ENCODE peak calls at places on chromosomes 13 and 19, in five cellular contexts. O, W, F, S and A are unnamed samples. For H3K4me1, the result is how much of the 10 kb centered on the place peaks cover.

GRCh38 chr13:114112231-114112825 is 20.1 kb downstream of the RASA3 start:
- DNase-seq in O (peak), W (no peak), F (no peak), S (no peak), A (peak)

GRCh38 chr19:18440421-18440877 is 2.5 kb upstream of the ISYNA1 start:
- DNase-seq in O (no peak), W (no peak), F (no peak), S (no peak), A (no peak)

GRCh38 chr19:51462681-51463080 is 4.4 kb upstream of the SIGLEC8 start:
- DNase-seq in O (no peak), W (no peak), F (no peak), S (no peak), A (no peak)

GRCh38 chr19:51926784-51927741 is at the start of gene ZNF613:
- DNase-seq in O (peak), W (peak), F (peak), S (peak), A (peak)

GRCh38 chr19:13058951-13059660 is 43.6 kb downstream of the LYL1 start:
- DNase-seq in O (no peak), W (no peak), F (no peak), S (no peak), A (no peak)

GRCh38 chr19:10228925-10229324 is 2.2 kb downstream of the S1PR2 start:
- DNase-seq in O (no peak), W (no peak), F (no peak), S (no peak), A (no peak)

GRCh38 chr19:48967346-48968178 is 2.5 kb downstream of the FTL start:
- DNase-seq in O (no peak), W (peak), F (no peak), S (peak), A (no peak)

GRCh38 chr13:21511841-21512240 is 52.7 kb upstream of the ZDHHC20 start:
- DNase-seq in O (no peak), W (no peak), F (no peak), S (no peak), A (no peak)

GRCh38 chr19:35212241-35212640 is 16.3 kb downstream of the FAM187B start:
- DNase-seq in O (no peak), W (no peak), F (no peak), S (no peak), A (no peak)

GRCh38 chr19:52896431-52897148 is 845 bp downstream of the ZNF320 start:
- DNase-seq in O (no peak), W (peak), F (peak), S (peak), A (peak)

GRCh38 chr13:107864543-107865460 is 350.5 kb downstream of the LIG4 start:
- DNase-seq in O (no peak), W (no peak), F (no peak), S (no peak), A (no peak)

GRCh38 chr19:576768-577438 is 4.5 kb downstream of the BSG start:
- DNase-seq in O (no peak), W (no peak), F (no peak), S (no peak), A (no peak)

GRCh38 chr19:43634877-43635560 is 4.6 kb downstream of the CADM4 start:
- DNase-seq in O (no peak), W (no peak), F (no peak), S (no peak), A (no peak)

GRCh38 chr13:39455534-39456175 is 147.3 kb downstream of the LHFPL6 start:
- DNase-seq in O (no peak), W (no peak), F (no peak), S (no peak), A (no peak)

GRCh38 chr19:5436101-5436947 is 18.9 kb upstream of the ZNRF4 start:
- DNase-seq in O (no peak), W (peak), F (no peak), S (no peak), A (no peak)

GRCh38 chr13:30870916-30871712 is 35.0 kb upstream of the MEDAG start:
- DNase-seq in O (no peak), W (no peak), F (no peak), S (no peak), A (no peak)

GRCh38 chr19:37973666-37974065 is 66.7 kb downstream of the SIPA1L3 start:
- DNase-seq in O (no peak), W (no peak), F (peak), S (no peak), A (no peak)

GRCh38 chr19:47032171-47032811 is 12.7 kb downstream of the NPAS1 start:
- DNase-seq in O (no peak), W (no peak), F (peak), S (peak), A (peak)

GRCh38 chr19:53372196-53372595 is 6.7 kb downstream of the ZNF525 start:
- DNase-seq in O (no peak), W (no peak), F (no peak), S (no peak), A (no peak)

GRCh38 chr19:574658-575526 is 2.5 kb downstream of the BSG start:
- DNase-seq in O (no peak), W (peak), F (no peak), S (no peak), A (peak)

GRCh38 chr19:47713046-47714021 is at the start of gene EHD2:
- DNase-seq in O (peak), W (peak), F (peak), S (peak), A (no peak)

GRCh38 chr13:78194904-78195639 is 276.4 kb upstream of the EDNRB start:
- DNase-seq in O (no peak), W (no peak), F (no peak), S (no peak), A (no peak)

GRCh38 chr13:98313938-98314292 is 136.8 kb upstream of the RNF113B start:
- DNase-seq in O (no peak), W (no peak), F (no peak), S (no peak), A (no peak)

GRCh38 chr13:94305463-94305862 is 174.0 kb downstream of the DCT start:
- DNase-seq in O (no peak), W (no peak), F (no peak), S (no peak), A (no peak)

GRCh38 chr19:1066748-1067340 is at the start of gene ARHGAP45:
- DNase-seq in O (no peak), W (no peak), F (peak), S (no peak), A (peak)

GRCh38 chr19:15562861-15563260 is 52.2 kb upstream of the CYP4F8 start:
- DNase-seq in O (peak), W (no peak), F (no peak), S (no peak), A (no peak)

GRCh38 chr19:49595006-49595818 is 4.2 kb downstream of the PRR12 start:
- DNase-seq in O (no peak), W (peak), F (no peak), S (no peak), A (no peak)

GRCh38 chr19:10007366-10007765 is 2.9 kb downstream of the COL5A3 start:
- DNase-seq in O (no peak), W (peak), F (no peak), S (no peak), A (no peak)

GRCh38 chr19:2034729-2035589 is 16.1 kb downstream of the MKNK2 start:
- DNase-seq in O (no peak), W (peak), F (peak), S (peak), A (peak)

GRCh38 chr13:36820222-36820621 is 1.2 kb downstream of the RFXAP start:
- DNase-seq in O (no peak), W (no peak), F (no peak), S (no peak), A (no peak)
- H3K4me3 ChIP-seq in O (peak), W (peak), F (peak), S (peak), A (no peak)

GRCh38 chr19:41868989-41869300 is 8.1 kb upstream of the CD79A start:
- DNase-seq in O (no peak), W (no peak), F (no peak), S (no peak), A (no peak)
- H3K4me1 ChIP-seq in O (under half), W (under half), F (under half), S (under half), A (under half)

DNA sequence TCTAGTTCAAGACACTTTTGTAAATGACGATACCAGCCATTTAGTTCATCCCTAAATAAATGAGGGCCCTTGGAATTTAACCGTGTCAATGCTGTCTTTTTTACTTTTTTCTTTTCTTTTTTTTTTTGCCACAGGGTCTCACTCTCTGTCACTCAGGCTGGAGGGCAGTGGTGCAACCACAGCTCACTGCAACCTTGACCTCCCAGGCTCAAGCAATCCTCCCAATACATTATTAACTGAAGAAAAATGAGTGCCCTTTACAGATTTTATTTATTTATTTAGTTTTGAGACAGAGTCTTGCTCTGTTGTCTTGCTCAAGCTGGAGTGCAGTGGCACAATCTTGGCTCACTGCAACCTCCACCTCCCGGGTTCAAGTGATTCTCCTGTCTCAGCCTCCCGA is 2.9 kb upstream of the MED4 start:
- DNase-seq in O (no peak), W (no peak), F (no peak), S (no peak), A (no peak)
- TF ChIP-seq CTCF in O (no peak), W (no peak), F (no peak), S (no peak), A (no peak)

GRCh38 chr19:8352134-8352827 is 9.2 kb upstream of the KANK3 start:
- DNase-seq in O (no peak), W (no peak), F (no peak), S (no peak), A (peak)
- H3K4me3 ChIP-seq in O (peak), W (peak), F (no peak), S (no peak), A (no peak)

DNA sequence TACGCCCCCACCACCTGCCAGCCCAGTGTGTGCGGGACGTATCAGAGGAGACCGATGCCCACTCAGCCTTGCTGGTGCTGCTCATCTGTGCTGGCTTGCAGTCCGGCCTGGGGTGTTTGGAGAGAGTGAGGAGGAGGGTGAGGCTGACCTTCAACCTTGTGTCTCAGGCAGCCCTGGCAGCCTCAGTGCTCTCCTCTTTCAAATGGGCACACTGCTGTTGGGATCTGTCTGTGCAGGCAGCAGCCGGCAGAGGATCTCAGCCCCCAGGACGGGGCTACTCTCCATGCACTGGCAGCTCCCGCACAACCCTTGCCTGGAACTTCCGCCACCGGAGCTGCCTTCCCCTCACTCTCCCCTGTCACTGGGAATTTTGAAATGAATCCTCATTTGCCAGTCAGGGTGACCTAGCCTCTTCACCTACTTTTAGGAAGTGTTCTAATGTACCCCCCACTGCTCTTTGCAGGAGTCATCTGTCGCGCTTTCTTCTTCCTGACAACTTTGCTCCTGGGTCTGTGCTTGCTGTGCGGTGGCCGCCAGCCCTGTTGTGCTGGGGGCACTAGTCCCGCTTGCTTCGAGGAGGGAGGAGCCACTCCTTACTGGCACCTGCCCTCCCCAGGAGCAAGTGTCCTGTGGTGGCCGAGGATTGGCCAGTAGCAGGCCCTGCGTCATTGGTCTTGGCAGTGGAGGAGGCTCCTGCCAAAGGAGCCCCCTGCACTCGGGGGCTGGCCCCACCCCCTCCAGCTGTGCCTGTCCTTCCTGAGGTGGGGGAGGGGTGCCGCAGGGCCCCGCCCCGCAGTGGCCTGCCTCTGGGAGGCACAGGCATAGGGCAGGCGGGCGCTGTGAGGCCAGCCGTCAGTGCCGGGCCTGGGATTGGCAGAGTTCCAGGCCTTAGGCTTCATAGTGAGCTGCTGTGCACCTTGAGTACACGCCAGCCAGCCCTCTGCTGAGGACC is 53.4 kb downstream of the TSSK6 start:
- DNase-seq in O (no peak), W (peak), F (peak), S (peak), A (peak)
- H3K4me1 ChIP-seq in O (under half), W (half or more), F (half or more), S (half or more), A (half or more)

GRCh38 chr13:49655906-49656305 is 27.6 kb downstream of the ARL11 start:
- DNase-seq in O (no peak), W (no peak), F (no peak), S (no peak), A (no peak)

GRCh38 chr13:49651775-49652690 is 23.7 kb downstream of the ARL11 start:
- DNase-seq in O (no peak), W (no peak), F (no peak), S (no peak), A (no peak)

GRCh38 chr13:49653478-49653877 is 25.2 kb downstream of the ARL11 start:
- DNase-seq in O (no peak), W (no peak), F (no peak), S (no peak), A (no peak)

GRCh38 chr13:49649963-49650312 is 21.6 kb downstream of the ARL11 start:
- DNase-seq in O (no peak), W (no peak), F (no peak), S (no peak), A (no peak)

GRCh38 chr13:49652691-49653305 is 24.5 kb downstream of the ARL11 start:
- DNase-seq in O (no peak), W (no peak), F (no peak), S (no peak), A (peak)
- TF ChIP-seq CTCF in O (peak), W (peak), F (peak), S (peak), A (peak)

GRCh38 chr13:46622918-46623256 is 69.9 kb downstream of the LRCH1 start:
- DNase-seq in O (no peak), W (peak), F (no peak), S (no peak), A (no peak)

GRCh38 chr13:46620029-46620428 is 67.1 kb downstream of the LRCH1 start:
- DNase-seq in O (no peak), W (no peak), F (no peak), S (no peak), A (no peak)

GRCh38 chr13:46622013-46622917 is 69.3 kb downstream of the LRCH1 start:
- DNase-seq in O (no peak), W (no peak), F (no peak), S (no peak), A (no peak)

GRCh38 chr13:46624353-46624752 is 71.4 kb downstream of the LRCH1 start:
- DNase-seq in O (no peak), W (no peak), F (no peak), S (no peak), A (no peak)

DNA sequence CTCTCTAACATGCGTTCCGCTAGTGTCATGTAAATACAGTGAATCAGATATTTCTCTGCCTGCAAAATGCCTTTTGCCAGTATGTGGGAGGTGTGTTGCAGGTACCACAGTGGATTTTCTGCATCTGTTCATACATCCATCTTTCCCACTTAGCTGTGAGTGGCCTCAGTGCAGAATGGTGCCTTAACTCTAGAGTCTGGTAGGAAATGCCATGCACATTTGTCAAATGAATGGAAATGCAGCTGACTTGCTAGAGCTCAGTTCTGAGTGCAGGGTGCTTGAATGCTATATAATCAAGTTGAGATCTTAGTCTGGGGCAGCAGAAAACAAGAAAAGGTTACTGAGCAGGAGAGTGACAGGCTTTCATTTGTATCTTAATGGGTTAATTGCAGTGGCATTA is 68.2 kb downstream of the LRCH1 start:
- DNase-seq in O (no peak), W (no peak), F (no peak), S (no peak), A (no peak)
- H3K4me3 ChIP-seq in O (no peak), W (no peak), F (no peak), S (no peak), A (no peak)

GRCh38 chr13:50127017-50127725 is 111.9 kb downstream of the KCNRG start:
- DNase-seq in O (peak), W (peak), F (peak), S (no peak), A (peak)
- H3K4me1 ChIP-seq in O (under half), W (under half), F (under half), S (under half), A (under half)

GRCh38 chr19:6769006-6769637 is 1.9 kb upstream of the SH2D3A start:
- DNase-seq in O (no peak), W (no peak), F (no peak), S (no peak), A (no peak)
- TF ChIP-seq CTCF in O (peak), W (peak), F (peak), S (no peak), A (no peak)